ENCODE peak calls at places on chromosomes 13 and 19, in eight cellular contexts. W is DND-41, R is thoracic aorta, A is upper lobe of left lung, E is MM.1S, V is kidney, M is BE2C, B is GM12878. L is an unnamed sample. For H3K36me3, the result is how much of the 10 kb centered on the place peaks cover.

GRCh38 chr13:104869501-104869900 is 1666.0 kb downstream of the EFNB2 start:
- DNase-seq in W (no peak), R (no peak), A (no peak), E (no peak), V (no peak), M (no peak), B (no peak), L (no peak)

GRCh38 chr19:46753420-46754155 is 7.3 kb upstream of the STRN4 start:
- DNase-seq in W (peak), R (no peak), A (no peak), E (peak), V (peak), M (peak), B (no peak), L (peak)

GRCh38 chr19:31105761-31106160 is 243.5 kb downstream of the TSHZ3 start:
- DNase-seq in W (no peak), R (no peak), A (no peak), E (no peak), V (no peak), M (no peak), B (no peak), L (no peak)

GRCh38 chr19:688214-688613 is 7.0 kb downstream of the PRSS57 start:
- DNase-seq in W (no peak), R (no peak), A (peak), E (no peak), V (peak), M (no peak), B (no peak), L (no peak)

GRCh38 chr13:34805347-34805746 is 136.7 kb upstream of the NBEA start:
- DNase-seq in W (no peak), R (no peak), A (no peak), E (no peak), V (no peak), M (no peak), B (no peak), L (no peak)

GRCh38 chr13:94825507-94825906 is 113.2 kb upstream of the SOX21 start:
- DNase-seq in W (no peak), R (no peak), A (no peak), E (no peak), V (peak), M (no peak), B (no peak), L (no peak)

GRCh38 chr13:51324714-51325440 is 14.6 kb upstream of the SERPINE3 start:
- DNase-seq in W (no peak), R (no peak), A (no peak), E (no peak), V (no peak), M (no peak), B (no peak), L (peak)

GRCh38 chr13:114313061-114313860 is 1.0 kb upstream of the CHAMP1 start:
- DNase-seq in W (no peak), R (no peak), A (no peak), E (peak), V (no peak), M (no peak), B (peak), L (peak)

GRCh38 chr19:27767234-27767633 is 1445.7 kb downstream of the UQCRFS1 start:
- DNase-seq in W (no peak), R (no peak), A (no peak), E (no peak), V (no peak), M (no peak), B (no peak), L (no peak)

GRCh38 chr19:39553082-39553652 is 13.2 kb upstream of the EID2 start:
- DNase-seq in W (no peak), R (no peak), A (no peak), E (no peak), V (no peak), M (no peak), B (no peak), L (no peak)

GRCh38 chr13:47611664-47612288 is 389.3 kb downstream of the SUCLA2 start:
- DNase-seq in W (no peak), R (no peak), A (no peak), E (no peak), V (no peak), M (no peak), B (no peak), L (no peak)

GRCh38 chr13:100550433-100550832 is 38.2 kb downstream of the GGACT start:
- DNase-seq in W (no peak), R (no peak), A (no peak), E (no peak), V (peak), M (no peak), B (no peak), L (no peak)

GRCh38 chr13:109998808-109999528 is 212.6 kb upstream of the IRS2 start:
- DNase-seq in W (no peak), R (no peak), A (no peak), E (no peak), V (no peak), M (no peak), B (no peak), L (no peak)

GRCh38 chr19:29565171-29565570 is 39.4 kb downstream of the VSTM2B start:
- DNase-seq in W (no peak), R (no peak), A (no peak), E (no peak), V (no peak), M (no peak), B (no peak), L (no peak)

GRCh38 chr13:113369881-113370280 is 6.0 kb upstream of the GRTP1 start:
- DNase-seq in W (no peak), R (no peak), A (no peak), E (no peak), V (peak), M (no peak), B (no peak), L (no peak)

GRCh38 chr19:45467115-45467455 is 711 bp upstream of the FOSB start:
- DNase-seq in W (no peak), R (no peak), A (no peak), E (no peak), V (no peak), M (no peak), B (no peak), L (no peak)

GRCh38 chr19:48290923-48291700 is 21.2 kb downstream of the ZNF114 start:
- DNase-seq in W (peak), R (peak), A (peak), E (peak), V (peak), M (peak), B (no peak), L (peak)

GRCh38 chr19:10695401-10696398 is 5.5 kb upstream of the QTRT1 start:
- DNase-seq in W (peak), R (peak), A (peak), E (peak), V (peak), M (peak), B (peak), L (peak)
- H3K4me3 ChIP-seq in W (no peak), R (peak), A (peak), E (peak), V (peak), M (peak), B (no peak), L (no peak)

GRCh38 chr13:73417012-73417615 is 358.3 kb downstream of the KLF5 start:
- DNase-seq in W (no peak), R (no peak), A (no peak), E (no peak), V (no peak), M (no peak), B (no peak), L (no peak)
- TF ChIP-seq CTCF in W (peak), R (no peak), A (no peak), E (no peak), V (peak), M (peak), B (no peak), L (peak)

GRCh38 chr19:16641695-16642094 is 13.7 kb upstream of the MED26 start:
- DNase-seq in W (no peak), R (no peak), A (no peak), E (no peak), V (no peak), M (no peak), B (no peak), L (no peak)

GRCh38 chr19:16638666-16639065 is 10.7 kb upstream of the MED26 start:
- DNase-seq in W (no peak), R (no peak), A (no peak), E (no peak), V (no peak), M (no peak), B (no peak), L (no peak)

GRCh38 chr19:16640951-16641350 is 12.9 kb upstream of the MED26 start:
- DNase-seq in W (no peak), R (no peak), A (no peak), E (no peak), V (no peak), M (no peak), B (no peak), L (no peak)

GRCh38 chr19:16637535-16637934 is 9.5 kb upstream of the MED26 start:
- DNase-seq in W (no peak), R (no peak), A (no peak), E (no peak), V (no peak), M (no peak), B (no peak), L (no peak)
- H3K36me3 ChIP-seq in W (half or more), R (under half), A (under half), E (under half), V (under half), M (under half), B (under half), L (under half)

DNA sequence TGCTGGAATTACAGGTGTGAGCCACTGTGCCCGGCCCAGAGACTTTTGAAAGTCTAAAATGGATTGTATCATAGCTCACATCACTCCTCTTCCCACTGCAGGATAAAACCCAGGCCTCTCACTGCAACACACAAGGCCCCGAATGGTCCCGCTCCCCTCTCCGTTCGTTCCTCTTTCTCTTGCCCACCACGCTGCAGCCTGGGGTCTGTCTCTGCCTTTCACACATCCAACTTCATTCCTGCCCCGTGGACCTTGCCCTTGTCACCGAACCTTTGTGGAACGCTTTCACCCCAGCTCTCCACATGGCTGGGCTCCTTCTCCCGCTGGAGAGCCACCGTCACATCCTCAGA is 42.6 kb downstream of the NFIC start:
- DNase-seq in W (no peak), R (no peak), A (no peak), E (no peak), V (no peak), M (no peak), B (no peak), L (no peak)
- H3K4me3 ChIP-seq in W (no peak), R (no peak), A (peak), E (no peak), V (peak), M (no peak), B (no peak), L (no peak)

GRCh38 chr19:54162884-54163283 is 3.4 kb upstream of the LENG1 start:
- DNase-seq in W (peak), R (no peak), A (no peak), E (no peak), V (peak), M (no peak), B (no peak), L (no peak)

GRCh38 chr19:54164369-54165068 is 5.0 kb upstream of the LENG1 start:
- DNase-seq in W (no peak), R (no peak), A (peak), E (no peak), V (peak), M (peak), B (no peak), L (peak)

GRCh38 chr19:54160182-54160811 is 776 bp upstream of the LENG1 start:
- DNase-seq in W (peak), R (no peak), A (no peak), E (peak), V (peak), M (no peak), B (no peak), L (no peak)

GRCh38 chr19:54160948-54161347 is 1.4 kb upstream of the LENG1 start:
- DNase-seq in W (no peak), R (no peak), A (no peak), E (no peak), V (peak), M (no peak), B (no peak), L (no peak)

DNA sequence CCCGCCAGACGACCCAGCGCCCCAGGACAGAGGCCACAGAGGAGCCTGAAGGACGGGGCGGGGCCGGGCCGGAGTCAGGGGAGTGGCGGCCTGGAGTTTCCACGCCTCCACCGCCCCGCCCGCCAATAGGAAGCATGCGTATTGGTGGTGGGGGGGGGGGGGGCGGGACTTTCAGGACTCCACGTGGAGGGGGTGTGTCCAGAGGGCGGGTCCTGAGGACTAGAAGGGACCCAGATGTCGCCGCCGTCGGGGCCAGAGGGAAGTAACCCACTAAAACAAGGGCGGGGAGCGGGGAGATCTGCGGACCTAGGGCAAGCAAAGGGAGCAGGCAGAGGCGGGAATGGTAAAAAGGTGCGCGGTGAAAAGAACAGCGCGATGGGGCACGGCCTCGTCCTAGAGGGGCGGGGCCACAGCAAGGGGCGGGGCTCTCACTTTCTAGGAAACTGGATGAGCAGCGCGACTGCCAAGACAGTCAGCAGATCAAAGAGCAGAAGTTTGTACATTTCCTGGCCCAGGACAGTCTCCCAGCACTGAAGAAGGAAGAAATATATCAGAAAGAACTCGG is 2.8 kb upstream of the LENG1 start:
- DNase-seq in W (peak), R (peak), A (peak), E (peak), V (peak), M (peak), B (no peak), L (peak)
- TF ChIP-seq CTCF in W (no peak), R (no peak), A (no peak), E (no peak), V (no peak), M (no peak), B (no peak), L (no peak)

GRCh38 chr19:54152878-54153524 is 6.5 kb downstream of the LENG1 start:
- DNase-seq in W (no peak), R (no peak), A (peak), E (no peak), V (peak), M (no peak), B (no peak), L (no peak)
- H3K36me3 ChIP-seq in W (half or more), R (half or more), A (half or more), E (under half), V (under half), M (half or more), B (under half), L (half or more)

GRCh38 chr19:11323601-11324078 is 15.8 kb downstream of the RAB3D start:
- DNase-seq in W (peak), R (no peak), A (no peak), E (no peak), V (no peak), M (no peak), B (no peak), L (no peak)

GRCh38 chr19:11325544-11325943 is 13.9 kb downstream of the RAB3D start:
- DNase-seq in W (no peak), R (no peak), A (no peak), E (no peak), V (no peak), M (no peak), B (no peak), L (no peak)

GRCh38 chr19:11322269-11323024 is 17.0 kb downstream of the RAB3D start:
- DNase-seq in W (peak), R (no peak), A (no peak), E (no peak), V (no peak), M (no peak), B (no peak), L (no peak)

GRCh38 chr19:11324748-11325389 is 14.6 kb downstream of the RAB3D start:
- DNase-seq in W (peak), R (no peak), A (peak), E (no peak), V (no peak), M (peak), B (no peak), L (no peak)

GRCh38 chr19:11324079-11324661 is 15.3 kb downstream of the RAB3D start:
- DNase-seq in W (peak), R (peak), A (no peak), E (no peak), V (peak), M (peak), B (peak), L (peak)
- H3K4me3 ChIP-seq in W (peak), R (peak), A (no peak), E (no peak), V (no peak), M (peak), B (peak), L (no peak)

DNA sequence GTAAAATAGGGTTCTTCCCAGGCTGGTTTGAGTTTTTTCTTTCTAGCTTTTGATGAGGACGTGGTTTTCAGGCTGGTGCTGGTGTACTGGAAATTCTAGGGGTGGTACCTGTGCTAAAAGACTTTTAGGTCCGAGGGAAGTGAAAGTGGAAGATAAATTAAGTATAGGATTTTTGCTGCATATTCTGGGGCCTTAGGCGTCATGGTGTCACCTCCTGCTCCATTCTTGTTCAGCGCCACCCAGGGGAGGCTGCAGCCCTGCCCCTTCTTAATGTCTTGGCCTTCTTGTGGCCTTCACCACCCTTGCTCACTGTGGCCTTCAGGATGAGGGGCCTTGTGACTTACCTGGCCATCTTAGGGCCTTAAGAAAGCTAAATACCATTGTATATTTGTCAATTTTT is 12.4 kb downstream of the ZNF552 start:
- DNase-seq in W (no peak), R (no peak), A (no peak), E (no peak), V (no peak), M (no peak), B (no peak), L (peak)
- TF ChIP-seq CTCF in W (no peak), R (no peak), A (no peak), E (no peak), V (no peak), M (no peak), B (peak), L (peak)